ENCODE peak calls at places on chromosome 14, in eight cellular contexts. K is HS-27A, U is heart left ventricle, J is tibial nerve, A is stomach, L is lower leg skin, W is transverse colon, T is NCI-H1048. V is an unnamed sample.

GRCh38 chr14:94989946-94990345 is 167.4 kb downstream of the DICER1 start:
- DNase-seq in L (no peak), U (no peak), W (no peak), A (no peak), K (no peak), T (no peak), J (no peak), V (no peak)

GRCh38 chr14:20167091-20167490 is 23.6 kb upstream of the OR11G2 start:
- DNase-seq in W (no peak), K (no peak), T (no peak), A (no peak), J (no peak), L (no peak), U (no peak), V (no peak)

GRCh38 chr14:95260537-95261440 is 58.9 kb downstream of the CLMN start:
- DNase-seq in W (no peak), A (no peak), U (no peak), K (no peak), J (no peak), L (no peak), T (no peak), V (no peak)

GRCh38 chr14:83251402-83251801 is 1717.7 kb upstream of the SEL1L start:
- DNase-seq in T (no peak), K (no peak), L (no peak), A (no peak), W (no peak), J (no peak), U (no peak), V (no peak)

GRCh38 chr14:104199266-104199665 is 60.9 kb downstream of the KIF26A start:
- DNase-seq in U (no peak), L (no peak), T (no peak), K (no peak), A (no peak), J (no peak), W (no peak), V (no peak)

GRCh38 chr14:74038015-74038859 is 19.1 kb downstream of the BBOF1 start:
- DNase-seq in W (no peak), K (no peak), U (no peak), T (peak), J (no peak), L (no peak), A (no peak), V (no peak)

GRCh38 chr14:62432955-62433354 is 612.3 kb downstream of the KCNH5 start:
- DNase-seq in L (no peak), K (no peak), T (no peak), W (no peak), U (no peak), J (no peak), A (no peak), V (no peak)

GRCh38 chr14:92473947-92474535 is 39.5 kb upstream of the RIN3 start:
- DNase-seq in U (no peak), T (no peak), J (no peak), K (no peak), W (no peak), L (no peak), A (peak), V (no peak)

GRCh38 chr14:70884595-70885342 is 22.5 kb upstream of the PCNX1 start:
- DNase-seq in A (no peak), J (no peak), U (no peak), T (no peak), K (no peak), W (no peak), L (no peak), V (peak)

GRCh38 chr14:99242238-99242637 is 29.8 kb downstream of the BCL11B start:
- DNase-seq in U (no peak), L (no peak), T (no peak), A (no peak), K (no peak), J (no peak), W (no peak), V (no peak)

GRCh38 chr14:39266589-39266870 is 32.8 kb downstream of the MIA2 start:
- DNase-seq in J (peak), W (peak), U (peak), K (no peak), L (peak), A (peak), T (no peak), V (peak)

GRCh38 chr14:66568220-66568619 is 60.3 kb downstream of the GPHN start:
- DNase-seq in K (no peak), L (no peak), J (no peak), U (no peak), W (no peak), T (no peak), A (no peak), V (no peak)